ENCODE peak calls at places on chromosomes 12 and 14, in nine cellular contexts. G is cerebellar nuclear complex; I is HEK293T; Y is T47D; O is psoas muscle; S is CD8-positive, alpha-beta memory T cell; D is T-cell; B is NCI-H1092 treated with DMSO at 0.1 percent for 48 hours; A is NAMALWA. W is an unnamed sample.

GRCh38 chr12:39230086-39230485 is 212.8 kb downstream of the KIF21A start:
- DNase-seq in A (no peak), O (no peak), S (no peak), Y (no peak), I (no peak), G (no peak), D (no peak), B (no peak), W (no peak)

GRCh38 chr14:59771577-59771976 is 99.0 kb downstream of the RTN1 start:
- DNase-seq in A (no peak), Y (no peak), B (peak), S (no peak), D (no peak), G (no peak), I (peak), O (no peak), W (no peak)

GRCh38 chr12:122842505-122843405 is 7.5 kb downstream of the HIP1R start:
- DNase-seq in Y (no peak), O (no peak), I (no peak), A (no peak), B (no peak), S (no peak), D (no peak), G (no peak), W (no peak)

GRCh38 chr12:52627395-52628110 is 9.2 kb upstream of the KRT73 start:
- DNase-seq in O (no peak), D (no peak), B (no peak), I (no peak), S (no peak), A (no peak), Y (no peak), G (no peak), W (no peak)

GRCh38 chr14:102277874-102278630 is 26.9 kb downstream of the MOK start:
- DNase-seq in Y (no peak), A (no peak), B (no peak), D (no peak), G (no peak), I (no peak), O (no peak), S (no peak), W (no peak)

GRCh38 chr14:22850944-22851790 is 14.8 kb downstream of the MMP14 start:
- DNase-seq in S (no peak), D (no peak), G (no peak), B (no peak), I (no peak), Y (no peak), A (no peak), O (peak), W (no peak)

GRCh38 chr12:124906606-124907261 is 7.7 kb downstream of the UBC start:
- DNase-seq in S (peak), G (no peak), I (peak), D (peak), B (no peak), Y (peak), A (peak), O (peak), W (peak)

GRCh38 chr12:14256555-14257169 is 108.8 kb upstream of the ATF7IP start:
- DNase-seq in D (peak), B (peak), I (peak), G (no peak), O (peak), S (peak), Y (peak), A (peak), W (peak)

GRCh38 chr12:10718279-10718821 is 4.8 kb downstream of the YBX3 start:
- DNase-seq in A (no peak), I (peak), D (no peak), B (no peak), G (no peak), Y (no peak), S (no peak), O (no peak), W (no peak)

GRCh38 chr12:120737557-120738251 is 12.1 kb downstream of the ACADS start:
- DNase-seq in A (peak), O (no peak), I (peak), B (no peak), S (no peak), Y (no peak), G (no peak), D (no peak), W (peak)

GRCh38 chr12:67364228-67364627 is 95.1 kb downstream of the CAND1 start:
- DNase-seq in O (no peak), I (no peak), S (no peak), G (no peak), Y (no peak), A (no peak), D (no peak), B (no peak), W (no peak)

GRCh38 chr12:10661338-10661737 is 12.5 kb downstream of the STYK1 start:
- DNase-seq in B (no peak), D (no peak), G (no peak), O (no peak), I (no peak), A (no peak), Y (peak), S (no peak), W (no peak)

GRCh38 chr14:57999471-57999870 is 133.6 kb upstream of the SLC35F4 start:
- DNase-seq in A (no peak), Y (no peak), S (no peak), I (no peak), B (no peak), D (no peak), O (no peak), G (peak), W (no peak)

GRCh38 chr12:12505544-12506501 is 56.8 kb downstream of the DUSP16 start:
- DNase-seq in Y (no peak), D (no peak), S (no peak), G (no peak), O (no peak), A (peak), I (no peak), B (no peak), W (no peak)

GRCh38 chr12:9064201-9064814 is 51.4 kb downstream of the A2M start:
- DNase-seq in B (peak), O (peak), G (no peak), D (peak), I (peak), S (peak), Y (peak), A (peak), W (peak)

GRCh38 chr14:26905219-26905618 is 307.4 kb upstream of the NOVA1 start:
- DNase-seq in I (no peak), Y (peak), A (no peak), O (no peak), B (peak), D (no peak), S (no peak), G (no peak), W (no peak)

GRCh38 chr14:63745858-63746425 is 18.1 kb upstream of the SGPP1 start:
- DNase-seq in S (no peak), I (no peak), B (no peak), Y (no peak), D (no peak), A (peak), O (no peak), G (no peak), W (no peak)

GRCh38 chr12:110733857-110734373 is 8.8 kb downstream of the PPP1CC start:
- DNase-seq in S (no peak), G (no peak), A (no peak), B (no peak), Y (no peak), O (no peak), I (no peak), D (no peak), W (no peak)

GRCh38 chr14:90061849-90062794 is at the start of gene KCNK13:
- DNase-seq in G (no peak), B (peak), I (peak), Y (peak), D (no peak), A (no peak), O (peak), S (no peak), W (peak)

GRCh38 chr12:53568428-53569173 is 57.6 kb downstream of the ATF7 start:
- DNase-seq in G (no peak), O (no peak), S (no peak), A (no peak), D (no peak), B (no peak), I (no peak), Y (no peak), W (no peak)

GRCh38 chr12:49200882-49201594 is 12.2 kb upstream of the TUBA1A start:
- DNase-seq in Y (peak), D (no peak), B (peak), I (no peak), O (no peak), A (peak), G (peak), S (peak), W (no peak)

W was measured in nephron progenitor cell.